ENCODE peak calls at places on chromosomes 5 and 9, in five cellular contexts. L is SW480, D is DMS53, T is GDM1, C is cardiac muscle cell. E is an unnamed sample.
A peak's percentile ranks its signal among the peaks of the same experiment; 100 is the strongest.

GRCh38 chr9:126152622-126153362 is 173.8 kb upstream of the MVB12B start:
- DNase-seq in C (no peak), D (no peak), T (no peak), L (no peak), E (no peak)

GRCh38 chr9:114837923-114838322 is 32.1 kb upstream of the TNFSF15 start:
- DNase-seq in C (no peak), T (no peak), L (no peak), D (peak; percentile 5), E (no peak)

GRCh38 chr5:74294231-74294705 is 346.3 kb downstream of the ENC1 start:
- DNase-seq in D (no peak), L (no peak), T (no peak), C (no peak), E (no peak)

GRCh38 chr5:132056610-132057497 is 3.6 kb upstream of the IL3 start:
- DNase-seq in L (no peak), D (no peak), C (no peak), T (no peak), E (no peak)

GRCh38 chr5:10987291-10987806 is 226.3 kb upstream of the DAP start:
- DNase-seq in D (no peak), L (no peak), C (no peak), T (no peak), E (no peak)

GRCh38 chr5:40680741-40681350 is 1.1 kb downstream of the PTGER4 start:
- DNase-seq in C (no peak), T (no peak), L (no peak), D (no peak), E (peak; percentile 40)

GRCh38 chr9:115157245-115157674 is 39.3 kb upstream of the TNC start:
- DNase-seq in T (no peak), D (peak; percentile 71), C (no peak), L (peak; percentile 87), E (no peak)

GRCh38 chr5:149635394-149635793 is 54.1 kb downstream of the ARHGEF37 start:
- DNase-seq in L (no peak), D (peak; percentile 72), C (no peak), T (no peak), E (no peak)

GRCh38 chr5:175842947-175843793 is 28.2 kb upstream of the CPLX2 start:
- DNase-seq in L (peak; percentile 72), D (peak; percentile 71), T (no peak), C (no peak), E (peak; percentile 17)

GRCh38 chr9:121529237-121529987 is 29.8 kb upstream of the GGTA1 start:
- DNase-seq in C (no peak), T (no peak), L (no peak), D (no peak), E (peak; percentile 99)

GRCh38 chr9:91362212-91362611 is 494 bp upstream of the AUH start:
- DNase-seq in L (no peak), T (no peak), D (no peak), C (no peak), E (no peak)

GRCh38 chr5:114367029-114367428 is 5.2 kb downstream of the KCNN2 start:
- DNase-seq in C (peak; percentile 14), D (peak; percentile 13), L (peak; percentile 10), T (no peak), E (peak; percentile 51)

GRCh38 chr5:51995773-51996306 is 612.6 kb downstream of the ISL1 start:
- DNase-seq in T (no peak), L (no peak), D (no peak), C (no peak), E (no peak)

GRCh38 chr9:2570615-2571479 is 50.7 kb upstream of the VLDLR start:
- DNase-seq in T (peak; percentile 30), C (peak; percentile 95), D (peak; percentile 90), L (peak; percentile 90), E (peak; percentile 82)

GRCh38 chr9:33241298-33241697 is 1.3 kb downstream of the SPINK4 start:
- DNase-seq in T (no peak), L (no peak), D (no peak), C (no peak), E (no peak)

GRCh38 chr5:128446-128845 is 36.5 kb downstream of the PLEKHG4B start:
- DNase-seq in D (no peak), C (no peak), T (no peak), L (no peak), E (no peak)

GRCh38 chr9:108622467-108622866 is 233.3 kb downstream of the ACTL7B start:
- DNase-seq in T (no peak), D (no peak), L (peak; percentile 24), C (no peak), E (no peak)

GRCh38 chr5:78615697-78616096 is 32.9 kb downstream of the LHFPL2 start:
- DNase-seq in L (peak; percentile 24), T (no peak), D (peak; percentile 30), C (no peak), E (no peak)

GRCh38 chr5:30627945-30628344 is 565.5 kb upstream of the CDH6 start:
- DNase-seq in D (no peak), L (no peak), T (no peak), C (no peak), E (no peak)

GRCh38 chr5:65830856-65831255 is 95.5 kb upstream of the ERBIN start:
- DNase-seq in D (no peak), C (no peak), T (no peak), L (no peak), E (no peak)

GRCh38 chr9:21616082-21616778 is 134.1 kb upstream of the IFNE start:
- DNase-seq in T (no peak), D (no peak), C (no peak), L (peak; percentile 49), E (no peak)

GRCh38 chr5:98307811-98308210 is 465.7 kb upstream of the RGMB start:
- DNase-seq in C (no peak), D (no peak), L (no peak), T (no peak), E (peak; percentile 11)

GRCh38 chr5:23026252-23027170 is 173.4 kb upstream of the CDH12 start:
- DNase-seq in C (no peak), L (no peak), D (no peak), T (no peak), E (no peak)

GRCh38 chr5:79840085-79840990 is 150.7 kb downstream of the CMYA5 start:
- DNase-seq in T (no peak), D (no peak), L (no peak), C (no peak), E (no peak)

GRCh38 chr5:112883192-112883591 is 22.1 kb downstream of the SRP19 start:
- DNase-seq in C (no peak), L (no peak), T (no peak), D (no peak), E (no peak)

GRCh38 chr5:125950012-125950411 is 473.2 kb upstream of the GRAMD2B start:
- DNase-seq in L (no peak), T (no peak), D (no peak), C (no peak), E (no peak)

GRCh38 chr5:53552561-53552960 is 7.9 kb upstream of the NDUFS4 start:
- DNase-seq in L (no peak), D (no peak), T (no peak), C (no peak), E (no peak)

GRCh38 chr5:135320718-135321484 is 78.1 kb downstream of the MACROH2A1 start:
- DNase-seq in L (no peak), D (no peak), C (no peak), T (no peak), E (no peak)

GRCh38 chr9:109652971-109653370 is 127.0 kb upstream of the PALM2AKAP2 start:
- DNase-seq in T (no peak), L (peak; percentile 29), C (peak; percentile 50), D (peak; percentile 54), E (no peak)

GRCh38 chr9:93390953-93391515 is 60.5 kb upstream of the FAM120A start:
- DNase-seq in C (no peak), L (no peak), D (no peak), T (no peak), E (peak; percentile 38)

GRCh38 chr5:14186132-14186830 is 43.1 kb downstream of the TRIO start:
- DNase-seq in T (no peak), D (peak; percentile 37), C (no peak), L (peak; percentile 40), E (peak; percentile 50)

GRCh38 chr5:151139015-151139414 is 18.6 kb downstream of the ANXA6 start:
- DNase-seq in T (no peak), D (no peak), L (no peak), C (no peak), E (no peak)

GRCh38 chr9:118423021-118423420 is 718.8 kb downstream of the TLR4 start:
- DNase-seq in T (no peak), C (no peak), L (no peak), D (no peak), E (no peak)

GRCh38 chr5:116990010-116990409 is 415.4 kb upstream of the SEMA6A start:
- DNase-seq in C (peak; percentile 7), L (no peak), T (no peak), D (no peak), E (no peak)

GRCh38 chr5:16759147-16759800 is 142.5 kb upstream of the RETREG1 start:
- DNase-seq in D (no peak), L (no peak), C (no peak), T (peak; percentile 27), E (no peak)

GRCh38 chr5:98638111-98638510 is 135.4 kb upstream of the RGMB start:
- DNase-seq in D (no peak), L (no peak), T (no peak), C (no peak), E (no peak)

E was measured in lung microvascular endothelial cell.